ENCODE peak calls at places on chromosomes 3 and 15, in four cellular contexts. L is K562, D is HepG2, I is GM12878. G is an unnamed sample.

GRCh38 chr3:110579841-110580550 is 491.6 kb upstream of the NECTIN3 start:
- DNase-seq in D (no peak), L (no peak), I (no peak), G (no peak)

GRCh38 chr15:89845305-89845893 is 30.7 kb upstream of the ANPEP start:
- DNase-seq in D (peak), L (no peak), I (no peak), G (no peak)

GRCh38 chr3:177321819-177322218 is 124.5 kb upstream of the TBL1XR1 start:
- DNase-seq in I (no peak), D (no peak), L (no peak), G (no peak)

GRCh38 chr3:41304603-41305002 is 105.3 kb downstream of the CTNNB1 start:
- DNase-seq in D (no peak), L (no peak), I (no peak), G (no peak)

GRCh38 chr3:114221165-114221880 is 16.1 kb downstream of the ZNF80 start:
- DNase-seq in I (no peak), D (no peak), L (no peak), G (no peak)

GRCh38 chr3:127634653-127635052 is 5.7 kb downstream of the PODXL2 start:
- DNase-seq in D (no peak), I (no peak), L (no peak), G (no peak)

GRCh38 chr3:71652786-71653419 is 69.4 kb upstream of the FOXP1 start:
- DNase-seq in D (peak), L (peak), I (peak), G (no peak)

GRCh38 chr3:182487048-182487447 is 306.3 kb upstream of the ATP11B start:
- DNase-seq in D (no peak), L (no peak), I (no peak), G (no peak)

GRCh38 chr3:169623971-169624370 is 39.5 kb downstream of the MECOM start:
- DNase-seq in I (no peak), D (no peak), L (no peak), G (no peak)

GRCh38 chr3:126927405-126927750 is 55.5 kb upstream of the PLXNA1 start:
- DNase-seq in D (no peak), L (no peak), I (no peak), G (no peak)

GRCh38 chr3:167810236-167810635 is 74.7 kb downstream of the SERPINI1 start:
- DNase-seq in L (no peak), D (no peak), I (no peak), G (no peak)

GRCh38 chr3:38120690-38121450 is 16.1 kb downstream of the ACAA1 start:
- DNase-seq in I (no peak), L (no peak), D (no peak), G (no peak)

GRCh38 chr3:42498791-42499477 is 3.5 kb upstream of the VIPR1 start:
- DNase-seq in I (no peak), D (no peak), L (no peak), G (no peak)

GRCh38 chr15:99703603-99704443 is 29.4 kb downstream of the LYSMD4 start:
- DNase-seq in I (no peak), D (peak), L (peak), G (no peak)

GRCh38 chr3:123758081-123758564 is 126.0 kb downstream of the MYLK start:
- DNase-seq in D (peak), I (no peak), L (no peak), G (no peak)

GRCh38 chr3:68919000-68919399 is 13.3 kb downstream of the TAFA4 start:
- DNase-seq in L (no peak), D (no peak), I (no peak), G (peak)

GRCh38 chr15:90902996-90903732 is at the start of gene MAN2A2:
- DNase-seq in D (peak), I (no peak), L (peak), G (peak)

GRCh38 chr3:192033246-192033645 is 572.3 kb downstream of the PYDC2 start:
- DNase-seq in L (no peak), D (no peak), I (no peak), G (no peak)

GRCh38 chr15:98807262-98807661 is 158.9 kb downstream of the IGF1R start:
- DNase-seq in D (no peak), L (no peak), I (no peak), G (no peak)

GRCh38 chr3:146968204-146968651 is 363.1 kb upstream of the PLSCR5 start:
- DNase-seq in L (no peak), D (no peak), I (no peak), G (no peak)

GRCh38 chr3:94024385-94024784 is 4.0 kb downstream of the STX19 start:
- DNase-seq in L (no peak), D (no peak), I (no peak), G (no peak)

GRCh38 chr3:149648525-149648924 is 9.3 kb downstream of the WWTR1 start:
- DNase-seq in D (no peak), I (no peak), L (no peak), G (no peak)

GRCh38 chr3:171688593-171688992 is 121.7 kb downstream of the PLD1 start:
- DNase-seq in I (no peak), D (no peak), L (peak), G (no peak)

GRCh38 chr15:81174759-81175327 is 21.8 kb upstream of the IL16 start:
- DNase-seq in D (no peak), L (peak), I (no peak), G (no peak)

GRCh38 chr15:90249123-90249863 is at the start of gene TTLL13:
- DNase-seq in L (peak), D (peak), I (no peak), G (peak)

GRCh38 chr3:113271189-113271588 is 59.8 kb downstream of the BOC start:
- DNase-seq in D (no peak), L (no peak), I (no peak), G (no peak)

GRCh38 chr3:104396974-104397669 is 969.6 kb upstream of the ALCAM start:
- DNase-seq in L (no peak), I (no peak), D (no peak), G (no peak)

GRCh38 chr3:120420855-120421570 is 29.8 kb downstream of the FSTL1 start:
- DNase-seq in L (no peak), I (no peak), D (no peak), G (no peak)

GRCh38 chr15:73594109-73594508 is 39.1 kb downstream of the NPTN start:
- DNase-seq in I (no peak), D (no peak), L (no peak), G (no peak)

GRCh38 chr15:79004336-79004735 is 59.5 kb upstream of the CTSH start:
- DNase-seq in I (peak), L (peak), D (peak), G (no peak)

GRCh38 chr3:11379824-11380281 is 107.7 kb downstream of the ATG7 start:
- DNase-seq in I (no peak), L (no peak), D (no peak), G (no peak)

GRCh38 chr3:59580499-59580898 is 530.7 kb upstream of the CFAP20DC start:
- DNase-seq in D (no peak), I (no peak), L (no peak), G (no peak)

GRCh38 chr3:139329364-139329850 is 14.4 kb upstream of the MRPS22 start:
- DNase-seq in D (peak), L (peak), I (no peak), G (peak)

GRCh38 chr15:26901036-26901435 is 34.2 kb downstream of the GABRA5 start:
- DNase-seq in D (no peak), L (no peak), I (no peak), G (no peak)

GRCh38 chr3:152550284-152550683 is 281.6 kb downstream of the MBNL1 start:
- DNase-seq in L (no peak), D (no peak), I (no peak), G (no peak)

GRCh38 chr15:66912001-66912400 is 153.4 kb upstream of the SMAD3 start:
- DNase-seq in I (no peak), L (no peak), D (no peak), G (no peak)

GRCh38 chr15:31200735-31201151 is 99.2 kb upstream of the TRPM1 start:
- DNase-seq in D (peak), I (no peak), L (peak), G (peak)

DNA sequence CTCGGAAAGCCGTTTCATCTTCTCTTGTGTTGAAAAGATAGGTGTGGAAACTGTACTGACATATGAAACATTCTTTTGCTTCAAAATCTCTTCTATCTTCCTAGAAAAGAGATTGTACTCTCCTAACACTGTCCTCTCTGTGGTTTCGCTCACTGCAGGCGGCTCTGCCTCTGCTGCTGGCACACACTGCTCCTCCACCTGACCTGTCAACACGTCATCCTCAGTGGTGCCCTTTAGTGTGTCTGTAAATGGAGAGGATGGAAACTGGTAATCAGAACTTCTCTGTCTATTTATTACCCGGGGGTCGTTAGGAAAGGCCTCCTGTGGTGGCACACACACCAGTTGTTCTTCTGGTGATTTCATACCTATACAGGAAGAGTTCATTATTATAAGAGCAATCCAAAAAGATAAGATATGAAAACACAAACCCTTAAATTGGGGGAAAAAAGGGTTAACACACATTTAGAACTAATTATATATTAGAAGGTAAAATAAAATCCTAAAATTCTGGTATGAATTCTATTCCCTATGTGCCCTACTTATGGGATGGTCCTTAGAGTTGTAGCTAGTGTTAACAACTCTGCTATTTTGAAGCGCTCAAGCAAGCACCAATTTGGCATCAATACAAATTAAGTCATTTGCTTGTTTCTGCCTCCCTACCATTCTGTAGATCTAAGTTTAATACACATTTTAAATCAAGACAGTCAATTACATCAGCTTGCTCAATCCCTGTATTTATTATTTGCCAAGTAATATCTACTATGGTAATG is 49.3 kb downstream of the TASOR start:
- DNase-seq in L (no peak), I (no peak), D (no peak), G (no peak)
- TF ChIP-seq CREM in L (no peak), I (no peak), D (no peak), G (no peak)

DNA sequence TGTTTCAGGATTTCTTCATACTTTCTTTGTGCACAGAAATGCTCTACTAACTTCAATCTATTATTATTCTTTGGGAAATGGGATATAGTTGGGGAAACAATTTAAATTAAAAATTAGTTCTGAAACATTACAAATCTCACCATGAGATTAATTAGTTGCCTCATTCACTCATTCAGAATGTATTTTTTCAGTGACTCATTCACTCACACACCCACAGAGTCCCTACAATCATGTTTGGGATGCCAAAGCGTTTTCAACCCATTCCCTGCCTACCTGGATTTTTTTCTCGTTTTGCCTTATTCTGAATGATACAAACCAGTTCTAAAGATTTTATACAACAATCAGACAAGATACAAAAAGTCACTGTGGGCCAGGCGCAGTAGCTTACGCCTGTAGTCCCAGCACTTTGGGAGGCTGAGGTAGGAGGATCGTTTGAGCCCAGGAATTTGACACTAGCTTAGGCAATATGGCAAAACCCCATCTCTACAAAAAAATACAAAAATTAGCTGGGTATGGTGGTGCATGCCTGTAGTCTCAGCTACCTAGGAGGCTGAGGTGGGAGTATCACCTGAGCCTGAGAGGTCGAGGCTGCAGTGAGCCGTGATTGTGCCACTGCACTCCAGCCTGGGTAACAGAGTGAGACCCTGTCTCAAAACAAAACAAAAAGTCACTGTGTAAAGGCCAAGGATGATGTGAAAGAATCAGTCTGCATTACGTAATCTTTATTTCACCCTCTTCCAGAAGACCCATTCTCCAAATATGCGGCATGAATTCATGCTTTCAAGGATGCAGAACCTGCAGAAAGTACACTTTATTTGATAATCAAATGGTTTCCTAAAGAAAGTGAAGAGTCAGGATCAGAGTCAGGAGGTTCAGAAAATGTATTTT is 34.8 kb upstream of the ARHGEF3 start:
- DNase-seq in I (no peak), D (peak), L (no peak), G (no peak)
- TF ChIP-seq CREM in I (peak), D (no peak), L (no peak), G (no peak)

GRCh38 chr3:106130384-106131084 is 261.7 kb upstream of the CBLB start:
- DNase-seq in I (no peak), L (peak), D (no peak), G (no peak)
- TF ChIP-seq CREM in I (no peak), L (no peak), D (no peak), G (no peak)

GRCh38 chr3:14533457-14533958 is 6.6 kb downstream of the GRIP2 start:
- DNase-seq in L (no peak), D (no peak), I (no peak), G (no peak)

GRCh38 chr3:14532691-14533456 is 7.3 kb downstream of the GRIP2 start:
- DNase-seq in I (no peak), D (peak), L (peak), G (peak)

GRCh38 chr3:14535616-14536015 is 4.5 kb downstream of the GRIP2 start:
- DNase-seq in D (no peak), L (no peak), I (no peak), G (no peak)

GRCh38 chr3:14536055-14536815 is 3.9 kb downstream of the GRIP2 start:
- DNase-seq in L (no peak), I (no peak), D (no peak), G (no peak)

DNA sequence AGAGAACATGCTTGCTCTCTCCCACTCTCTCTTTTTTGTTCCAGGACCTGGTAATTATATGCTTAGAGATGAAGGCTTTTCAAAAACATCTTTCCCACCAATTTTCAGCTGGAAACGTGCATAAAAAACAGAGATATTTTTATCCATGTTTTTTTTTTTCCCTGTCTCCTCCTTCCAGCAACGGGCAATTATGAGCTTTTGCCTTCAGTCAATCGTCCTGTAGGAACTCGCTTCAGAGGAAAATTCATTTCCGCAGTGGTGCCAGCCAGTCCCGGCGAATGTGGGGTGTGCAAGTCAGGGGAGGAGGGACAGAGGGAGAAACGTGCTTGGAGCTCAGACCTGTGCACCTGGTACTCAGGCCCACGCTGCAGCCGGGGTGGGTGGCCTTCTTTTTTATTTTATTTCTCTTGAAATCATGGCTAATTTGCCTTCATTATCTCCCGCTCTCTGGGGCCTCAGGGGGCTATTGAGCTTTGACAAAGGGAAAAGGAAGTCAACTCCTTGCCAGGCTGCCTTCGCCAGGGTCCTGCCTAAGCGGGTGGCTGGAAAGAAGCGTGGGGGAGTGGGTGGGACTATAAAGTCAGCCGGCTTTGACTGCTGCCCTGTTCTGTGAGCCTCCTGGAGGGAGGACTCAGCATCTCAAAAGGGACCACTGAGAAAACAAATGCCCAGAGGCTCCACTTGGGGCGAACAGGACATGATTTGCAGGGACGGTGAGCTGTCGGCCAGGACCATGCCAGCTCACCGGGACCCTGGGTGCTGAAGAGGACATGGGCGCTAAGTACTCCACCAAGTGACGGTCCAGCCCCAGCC is 5.6 kb downstream of the GRIP2 start:
- DNase-seq in I (no peak), D (no peak), L (no peak), G (peak)
- TF ChIP-seq CREM in I (no peak), D (no peak), L (no peak), G (no peak)

DNA sequence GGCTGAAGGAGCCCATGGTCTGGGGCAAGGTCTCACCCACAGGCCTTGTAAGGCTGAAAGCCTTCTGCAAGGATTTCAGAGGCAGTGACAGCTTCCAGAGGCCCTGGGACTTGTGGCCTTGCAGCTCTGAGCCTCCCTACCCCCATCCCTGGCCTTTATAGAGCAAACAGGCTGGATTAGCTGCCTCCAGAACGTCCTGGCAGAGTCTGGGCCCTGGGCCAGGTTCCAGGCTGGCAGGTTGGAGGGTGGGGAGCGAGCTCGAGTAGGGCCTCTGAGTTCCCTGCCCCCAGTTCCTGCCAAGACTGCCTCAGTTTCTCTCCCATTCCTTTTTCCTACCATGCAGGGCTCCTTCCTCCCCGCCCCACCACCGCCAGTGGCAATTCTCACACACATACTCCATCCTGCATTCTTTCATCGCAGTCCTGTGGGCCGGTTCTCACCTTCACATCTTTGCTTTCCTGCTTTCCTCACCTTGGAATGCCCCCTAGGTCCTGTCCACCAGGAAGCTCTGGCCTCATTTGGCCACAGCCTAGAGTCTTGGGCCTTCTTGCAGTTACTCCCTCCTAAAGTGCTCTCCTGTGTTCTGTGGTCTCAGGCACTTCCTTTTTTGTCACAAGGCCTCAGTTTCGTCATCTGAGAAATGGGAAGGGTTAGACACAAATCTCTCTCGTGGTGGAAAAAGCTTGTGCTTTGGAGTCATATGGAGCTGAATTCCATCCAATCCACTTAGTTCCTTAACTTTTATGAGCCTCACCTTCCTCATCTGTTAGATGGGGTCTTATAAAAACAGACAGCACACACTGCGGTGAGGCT is 2.7 kb downstream of the LMAN1L start:
- DNase-seq in L (no peak), I (no peak), D (no peak), G (no peak)
- TF ChIP-seq CREM in L (no peak), I (no peak), D (no peak), G (no peak)